ENCODE peak calls at places on chromosomes 16 and 17, in five cellular contexts. One of them, this sample, is unnamed.

GRCh38 chr17:416293-417206 is 63.9 kb upstream of the RPH3AL start:
- DNase-seq in activated T-helper 1 cell treated with anti-CD3 and anti-CD28 coated beads, Interleukin-12 subunit alpha, Interleukin-12 subunit beta, Interleukin-2, Interleukin-4 antibody, amounts not matched to agents 30 ng/mL and 10 ng/mL and 1 ng/mL, durations not matched to agents 14 hours and 24 hours and 36 hours: peak; percentile 63
- DNase-seq in activated T-cell treated with anti-CD3 and anti-CD28 coated beads for 24 hours: no peak
- DNase-seq in stimulated activated CD4-positive, alpha-beta T cell treated with anti-CD3 and anti-CD28 coated beads, Interleukin-15, amount 100 ng/mL, for 1 hour: peak; percentile 28
- DNase-seq in Karpas-422: peak; percentile 51
- DNase-seq in this sample: peak; percentile 53

GRCh38 chr16:59210955-59211541 is 476.9 kb upstream of the GOT2 start:
- DNase-seq in activated T-helper 1 cell treated with anti-CD3 and anti-CD28 coated beads, Interleukin-12 subunit alpha, Interleukin-12 subunit beta, Interleukin-2, Interleukin-4 antibody, amounts not matched to agents 30 ng/mL and 10 ng/mL and 1 ng/mL, durations not matched to agents 14 hours and 24 hours and 36 hours: no peak
- DNase-seq in activated T-cell treated with anti-CD3 and anti-CD28 coated beads for 24 hours: no peak
- DNase-seq in stimulated activated CD4-positive, alpha-beta T cell treated with anti-CD3 and anti-CD28 coated beads, Interleukin-15, amount 100 ng/mL, for 1 hour: no peak
- DNase-seq in Karpas-422: no peak
- DNase-seq in this sample: no peak

GRCh38 chr17:61338000-61338864 is 61.4 kb upstream of the TBX2 start:
- DNase-seq in activated T-helper 1 cell treated with anti-CD3 and anti-CD28 coated beads, Interleukin-12 subunit alpha, Interleukin-12 subunit beta, Interleukin-2, Interleukin-4 antibody, amounts not matched to agents 30 ng/mL and 10 ng/mL and 1 ng/mL, durations not matched to agents 14 hours and 24 hours and 36 hours: no peak
- DNase-seq in Karpas-422: no peak
- DNase-seq in stimulated activated CD4-positive, alpha-beta T cell treated with anti-CD3 and anti-CD28 coated beads, Interleukin-15, amount 100 ng/mL, for 1 hour: no peak
- DNase-seq in activated T-cell treated with anti-CD3 and anti-CD28 coated beads for 24 hours: no peak
- DNase-seq in this sample: no peak

GRCh38 chr16:68429081-68429740 is 19.1 kb downstream of the SMPD3 start:
- DNase-seq in stimulated activated CD4-positive, alpha-beta T cell treated with anti-CD3 and anti-CD28 coated beads, Interleukin-15, amount 100 ng/mL, for 1 hour: no peak
- DNase-seq in activated T-helper 1 cell treated with anti-CD3 and anti-CD28 coated beads, Interleukin-12 subunit alpha, Interleukin-12 subunit beta, Interleukin-2, Interleukin-4 antibody, amounts not matched to agents 30 ng/mL and 10 ng/mL and 1 ng/mL, durations not matched to agents 14 hours and 24 hours and 36 hours: no peak
- DNase-seq in Karpas-422: no peak
- DNase-seq in activated T-cell treated with anti-CD3 and anti-CD28 coated beads for 24 hours: no peak
- DNase-seq in this sample: no peak

GRCh38 chr16:70162041-70162451 is 11.5 kb upstream of the CLEC18C start:
- DNase-seq in Karpas-422: no peak
- DNase-seq in activated T-helper 1 cell treated with anti-CD3 and anti-CD28 coated beads, Interleukin-12 subunit alpha, Interleukin-12 subunit beta, Interleukin-2, Interleukin-4 antibody, amounts not matched to agents 30 ng/mL and 10 ng/mL and 1 ng/mL, durations not matched to agents 14 hours and 24 hours and 36 hours: no peak
- DNase-seq in stimulated activated CD4-positive, alpha-beta T cell treated with anti-CD3 and anti-CD28 coated beads, Interleukin-15, amount 100 ng/mL, for 1 hour: no peak
- DNase-seq in activated T-cell treated with anti-CD3 and anti-CD28 coated beads for 24 hours: no peak
- DNase-seq in this sample: no peak

GRCh38 chr16:49858200-49859129 is 2.6 kb upstream of the ZNF423 start:
- DNase-seq in activated T-cell treated with anti-CD3 and anti-CD28 coated beads for 24 hours: no peak
- DNase-seq in activated T-helper 1 cell treated with anti-CD3 and anti-CD28 coated beads, Interleukin-12 subunit alpha, Interleukin-12 subunit beta, Interleukin-2, Interleukin-4 antibody, amounts not matched to agents 30 ng/mL and 10 ng/mL and 1 ng/mL, durations not matched to agents 14 hours and 24 hours and 36 hours: no peak
- DNase-seq in stimulated activated CD4-positive, alpha-beta T cell treated with anti-CD3 and anti-CD28 coated beads, Interleukin-15, amount 100 ng/mL, for 1 hour: no peak
- DNase-seq in Karpas-422: no peak
- DNase-seq in this sample: peak; percentile 65

GRCh38 chr17:7687072-7687907 is at the start of gene TP53:
- DNase-seq in activated T-helper 1 cell treated with anti-CD3 and anti-CD28 coated beads, Interleukin-12 subunit alpha, Interleukin-12 subunit beta, Interleukin-2, Interleukin-4 antibody, amounts not matched to agents 30 ng/mL and 10 ng/mL and 1 ng/mL, durations not matched to agents 14 hours and 24 hours and 36 hours: peak; percentile 88
- DNase-seq in stimulated activated CD4-positive, alpha-beta T cell treated with anti-CD3 and anti-CD28 coated beads, Interleukin-15, amount 100 ng/mL, for 1 hour: peak; percentile 70
- DNase-seq in activated T-cell treated with anti-CD3 and anti-CD28 coated beads for 24 hours: peak; percentile 81
- DNase-seq in Karpas-422: peak; percentile 96
- DNase-seq in this sample: peak; percentile 83

GRCh38 chr17:4045477-4045876 is 81.2 kb upstream of the ATP2A3 start:
- DNase-seq in stimulated activated CD4-positive, alpha-beta T cell treated with anti-CD3 and anti-CD28 coated beads, Interleukin-15, amount 100 ng/mL, for 1 hour: no peak
- DNase-seq in Karpas-422: no peak
- DNase-seq in activated T-cell treated with anti-CD3 and anti-CD28 coated beads for 24 hours: no peak
- DNase-seq in activated T-helper 1 cell treated with anti-CD3 and anti-CD28 coated beads, Interleukin-12 subunit alpha, Interleukin-12 subunit beta, Interleukin-2, Interleukin-4 antibody, amounts not matched to agents 30 ng/mL and 10 ng/mL and 1 ng/mL, durations not matched to agents 14 hours and 24 hours and 36 hours: no peak
- DNase-seq in this sample: no peak

GRCh38 chr17:65297384-65297783 is 160.2 kb downstream of the RGS9 start:
- DNase-seq in stimulated activated CD4-positive, alpha-beta T cell treated with anti-CD3 and anti-CD28 coated beads, Interleukin-15, amount 100 ng/mL, for 1 hour: no peak
- DNase-seq in activated T-cell treated with anti-CD3 and anti-CD28 coated beads for 24 hours: no peak
- DNase-seq in Karpas-422: no peak
- DNase-seq in activated T-helper 1 cell treated with anti-CD3 and anti-CD28 coated beads, Interleukin-12 subunit alpha, Interleukin-12 subunit beta, Interleukin-2, Interleukin-4 antibody, amounts not matched to agents 30 ng/mL and 10 ng/mL and 1 ng/mL, durations not matched to agents 14 hours and 24 hours and 36 hours: no peak
- DNase-seq in this sample: no peak

GRCh38 chr17:17352836-17353624 is 49.9 kb downstream of the NT5M start:
- DNase-seq in activated T-cell treated with anti-CD3 and anti-CD28 coated beads for 24 hours: no peak
- DNase-seq in stimulated activated CD4-positive, alpha-beta T cell treated with anti-CD3 and anti-CD28 coated beads, Interleukin-15, amount 100 ng/mL, for 1 hour: no peak
- DNase-seq in Karpas-422: no peak
- DNase-seq in activated T-helper 1 cell treated with anti-CD3 and anti-CD28 coated beads, Interleukin-12 subunit alpha, Interleukin-12 subunit beta, Interleukin-2, Interleukin-4 antibody, amounts not matched to agents 30 ng/mL and 10 ng/mL and 1 ng/mL, durations not matched to agents 14 hours and 24 hours and 36 hours: no peak
- DNase-seq in this sample: no peak

GRCh38 chr16:65869261-65869660 is 497.2 kb upstream of the CDH5 start:
- DNase-seq in stimulated activated CD4-positive, alpha-beta T cell treated with anti-CD3 and anti-CD28 coated beads, Interleukin-15, amount 100 ng/mL, for 1 hour: no peak
- DNase-seq in activated T-helper 1 cell treated with anti-CD3 and anti-CD28 coated beads, Interleukin-12 subunit alpha, Interleukin-12 subunit beta, Interleukin-2, Interleukin-4 antibody, amounts not matched to agents 30 ng/mL and 10 ng/mL and 1 ng/mL, durations not matched to agents 14 hours and 24 hours and 36 hours: no peak
- DNase-seq in activated T-cell treated with anti-CD3 and anti-CD28 coated beads for 24 hours: no peak
- DNase-seq in Karpas-422: no peak
- DNase-seq in this sample: no peak

GRCh38 chr17:51371732-51372151 is 111.4 kb downstream of the UTP18 start:
- DNase-seq in activated T-helper 1 cell treated with anti-CD3 and anti-CD28 coated beads, Interleukin-12 subunit alpha, Interleukin-12 subunit beta, Interleukin-2, Interleukin-4 antibody, amounts not matched to agents 30 ng/mL and 10 ng/mL and 1 ng/mL, durations not matched to agents 14 hours and 24 hours and 36 hours: peak; percentile 16
- DNase-seq in Karpas-422: peak; percentile 79
- DNase-seq in stimulated activated CD4-positive, alpha-beta T cell treated with anti-CD3 and anti-CD28 coated beads, Interleukin-15, amount 100 ng/mL, for 1 hour: no peak
- DNase-seq in activated T-cell treated with anti-CD3 and anti-CD28 coated beads for 24 hours: peak; percentile 36
- DNase-seq in this sample: peak; percentile 51

GRCh38 chr17:2214887-2215615 is 88.5 kb downstream of the SMG6 start:
- DNase-seq in stimulated activated CD4-positive, alpha-beta T cell treated with anti-CD3 and anti-CD28 coated beads, Interleukin-15, amount 100 ng/mL, for 1 hour: no peak
- DNase-seq in activated T-helper 1 cell treated with anti-CD3 and anti-CD28 coated beads, Interleukin-12 subunit alpha, Interleukin-12 subunit beta, Interleukin-2, Interleukin-4 antibody, amounts not matched to agents 30 ng/mL and 10 ng/mL and 1 ng/mL, durations not matched to agents 14 hours and 24 hours and 36 hours: no peak
- DNase-seq in activated T-cell treated with anti-CD3 and anti-CD28 coated beads for 24 hours: no peak
- DNase-seq in Karpas-422: peak; percentile 76
- DNase-seq in this sample: no peak

GRCh38 chr17:14125518-14126125 is 56.3 kb downstream of the COX10 start:
- DNase-seq in stimulated activated CD4-positive, alpha-beta T cell treated with anti-CD3 and anti-CD28 coated beads, Interleukin-15, amount 100 ng/mL, for 1 hour: no peak
- DNase-seq in Karpas-422: no peak
- DNase-seq in activated T-helper 1 cell treated with anti-CD3 and anti-CD28 coated beads, Interleukin-12 subunit alpha, Interleukin-12 subunit beta, Interleukin-2, Interleukin-4 antibody, amounts not matched to agents 30 ng/mL and 10 ng/mL and 1 ng/mL, durations not matched to agents 14 hours and 24 hours and 36 hours: no peak
- DNase-seq in activated T-cell treated with anti-CD3 and anti-CD28 coated beads for 24 hours: no peak
- DNase-seq in this sample: no peak

GRCh38 chr16:19230575-19230974 is 55.0 kb upstream of the CLEC19A start:
- DNase-seq in stimulated activated CD4-positive, alpha-beta T cell treated with anti-CD3 and anti-CD28 coated beads, Interleukin-15, amount 100 ng/mL, for 1 hour: no peak
- DNase-seq in activated T-cell treated with anti-CD3 and anti-CD28 coated beads for 24 hours: no peak
- DNase-seq in Karpas-422: no peak
- DNase-seq in activated T-helper 1 cell treated with anti-CD3 and anti-CD28 coated beads, Interleukin-12 subunit alpha, Interleukin-12 subunit beta, Interleukin-2, Interleukin-4 antibody, amounts not matched to agents 30 ng/mL and 10 ng/mL and 1 ng/mL, durations not matched to agents 14 hours and 24 hours and 36 hours: no peak
- DNase-seq in this sample: no peak

GRCh38 chr16:25785361-25785760 is 93.6 kb downstream of the HS3ST4 start:
- DNase-seq in stimulated activated CD4-positive, alpha-beta T cell treated with anti-CD3 and anti-CD28 coated beads, Interleukin-15, amount 100 ng/mL, for 1 hour: no peak
- DNase-seq in activated T-helper 1 cell treated with anti-CD3 and anti-CD28 coated beads, Interleukin-12 subunit alpha, Interleukin-12 subunit beta, Interleukin-2, Interleukin-4 antibody, amounts not matched to agents 30 ng/mL and 10 ng/mL and 1 ng/mL, durations not matched to agents 14 hours and 24 hours and 36 hours: no peak
- DNase-seq in activated T-cell treated with anti-CD3 and anti-CD28 coated beads for 24 hours: no peak
- DNase-seq in Karpas-422: no peak
- DNase-seq in this sample: no peak

GRCh38 chr17:58289869-58290268 is 9.1 kb upstream of the MPO start:
- DNase-seq in stimulated activated CD4-positive, alpha-beta T cell treated with anti-CD3 and anti-CD28 coated beads, Interleukin-15, amount 100 ng/mL, for 1 hour: no peak
- DNase-seq in Karpas-422: no peak
- DNase-seq in activated T-cell treated with anti-CD3 and anti-CD28 coated beads for 24 hours: no peak
- DNase-seq in activated T-helper 1 cell treated with anti-CD3 and anti-CD28 coated beads, Interleukin-12 subunit alpha, Interleukin-12 subunit beta, Interleukin-2, Interleukin-4 antibody, amounts not matched to agents 30 ng/mL and 10 ng/mL and 1 ng/mL, durations not matched to agents 14 hours and 24 hours and 36 hours: no peak
- DNase-seq in this sample: no peak

GRCh38 chr16:51762081-51762995 is 611.3 kb upstream of the SALL1 start:
- DNase-seq in Karpas-422: peak; percentile 90
- DNase-seq in activated T-helper 1 cell treated with anti-CD3 and anti-CD28 coated beads, Interleukin-12 subunit alpha, Interleukin-12 subunit beta, Interleukin-2, Interleukin-4 antibody, amounts not matched to agents 30 ng/mL and 10 ng/mL and 1 ng/mL, durations not matched to agents 14 hours and 24 hours and 36 hours: peak; percentile 5
- DNase-seq in activated T-cell treated with anti-CD3 and anti-CD28 coated beads for 24 hours: peak; percentile 21
- DNase-seq in stimulated activated CD4-positive, alpha-beta T cell treated with anti-CD3 and anti-CD28 coated beads, Interleukin-15, amount 100 ng/mL, for 1 hour: no peak
- DNase-seq in this sample: peak; percentile 64

GRCh38 chr16:79528281-79528680 is 72.3 kb downstream of the MAF start:
- DNase-seq in stimulated activated CD4-positive, alpha-beta T cell treated with anti-CD3 and anti-CD28 coated beads, Interleukin-15, amount 100 ng/mL, for 1 hour: no peak
- DNase-seq in activated T-cell treated with anti-CD3 and anti-CD28 coated beads for 24 hours: no peak
- DNase-seq in activated T-helper 1 cell treated with anti-CD3 and anti-CD28 coated beads, Interleukin-12 subunit alpha, Interleukin-12 subunit beta, Interleukin-2, Interleukin-4 antibody, amounts not matched to agents 30 ng/mL and 10 ng/mL and 1 ng/mL, durations not matched to agents 14 hours and 24 hours and 36 hours: no peak
- DNase-seq in Karpas-422: no peak
- DNase-seq in this sample: no peak

GRCh38 chr16:50323335-50324011 is 45.3 kb downstream of the BRD7 start:
- DNase-seq in Karpas-422: no peak
- DNase-seq in activated T-helper 1 cell treated with anti-CD3 and anti-CD28 coated beads, Interleukin-12 subunit alpha, Interleukin-12 subunit beta, Interleukin-2, Interleukin-4 antibody, amounts not matched to agents 30 ng/mL and 10 ng/mL and 1 ng/mL, durations not matched to agents 14 hours and 24 hours and 36 hours: no peak
- DNase-seq in stimulated activated CD4-positive, alpha-beta T cell treated with anti-CD3 and anti-CD28 coated beads, Interleukin-15, amount 100 ng/mL, for 1 hour: no peak
- DNase-seq in activated T-cell treated with anti-CD3 and anti-CD28 coated beads for 24 hours: no peak
- DNase-seq in this sample: no peak

GRCh38 chr17:14123579-14124278 is 54.4 kb downstream of the COX10 start:
- DNase-seq in Karpas-422: no peak
- DNase-seq in activated T-helper 1 cell treated with anti-CD3 and anti-CD28 coated beads, Interleukin-12 subunit alpha, Interleukin-12 subunit beta, Interleukin-2, Interleukin-4 antibody, amounts not matched to agents 30 ng/mL and 10 ng/mL and 1 ng/mL, durations not matched to agents 14 hours and 24 hours and 36 hours: no peak
- DNase-seq in activated T-cell treated with anti-CD3 and anti-CD28 coated beads for 24 hours: no peak
- DNase-seq in stimulated activated CD4-positive, alpha-beta T cell treated with anti-CD3 and anti-CD28 coated beads, Interleukin-15, amount 100 ng/mL, for 1 hour: no peak
- DNase-seq in this sample: peak; percentile 2

GRCh38 chr17:70072900-70073299 is 2.1 kb upstream of the KCNJ16 start:
- DNase-seq in activated T-cell treated with anti-CD3 and anti-CD28 coated beads for 24 hours: no peak
- DNase-seq in activated T-helper 1 cell treated with anti-CD3 and anti-CD28 coated beads, Interleukin-12 subunit alpha, Interleukin-12 subunit beta, Interleukin-2, Interleukin-4 antibody, amounts not matched to agents 30 ng/mL and 10 ng/mL and 1 ng/mL, durations not matched to agents 14 hours and 24 hours and 36 hours: no peak
- DNase-seq in Karpas-422: peak; percentile 48
- DNase-seq in stimulated activated CD4-positive, alpha-beta T cell treated with anti-CD3 and anti-CD28 coated beads, Interleukin-15, amount 100 ng/mL, for 1 hour: no peak
- DNase-seq in this sample: no peak